ENCODE peak calls at places on chromosomes 12 and 14, in six cellular contexts. One of them, this sample, is unnamed.

GRCh38 chr12:127893875-127894635 is 372.9 kb upstream of the TMEM132C start:
- DNase-seq in transverse colon: no peak
- DNase-seq in cardiac muscle cell: no peak
- DNase-seq in endothelial cell: no peak
- DNase-seq in fibroblast of lung: no peak
- DNase-seq in GM20000: no peak
- DNase-seq in this sample: peak; percentile 14

GRCh38 chr14:85342858-85343607 is 186.9 kb upstream of the FLRT2 start:
- DNase-seq in transverse colon: no peak
- DNase-seq in cardiac muscle cell: peak; percentile 37
- DNase-seq in endothelial cell: no peak
- DNase-seq in fibroblast of lung: no peak
- DNase-seq in GM20000: no peak
- DNase-seq in this sample: no peak

GRCh38 chr12:56029166-56029519 is 8.3 kb downstream of the IKZF4 start:
- DNase-seq in transverse colon: no peak
- DNase-seq in cardiac muscle cell: peak; percentile 75
- DNase-seq in endothelial cell: no peak
- DNase-seq in fibroblast of lung: peak; percentile 57
- DNase-seq in GM20000: no peak
- DNase-seq in this sample: no peak

GRCh38 chr12:109704371-109705098 is 9.1 kb upstream of the FAM222A start:
- DNase-seq in transverse colon: no peak
- DNase-seq in cardiac muscle cell: no peak
- DNase-seq in endothelial cell: no peak
- DNase-seq in fibroblast of lung: no peak
- DNase-seq in GM20000: no peak
- DNase-seq in this sample: no peak

GRCh38 chr14:67938046-67938445 is 118.5 kb downstream of the RAD51B start:
- DNase-seq in transverse colon: no peak
- DNase-seq in cardiac muscle cell: no peak
- DNase-seq in endothelial cell: no peak
- DNase-seq in fibroblast of lung: no peak
- DNase-seq in GM20000: no peak
- DNase-seq in this sample: no peak

GRCh38 chr14:21987937-21988336 is 314.3 kb upstream of the OR4E1 start:
- DNase-seq in transverse colon: no peak
- DNase-seq in cardiac muscle cell: peak; percentile 48
- DNase-seq in endothelial cell: peak; percentile 44
- DNase-seq in fibroblast of lung: no peak
- DNase-seq in GM20000: no peak
- DNase-seq in this sample: no peak

GRCh38 chr14:98580131-98580678 is 691.8 kb downstream of the BCL11B start:
- DNase-seq in transverse colon: no peak
- DNase-seq in cardiac muscle cell: no peak
- DNase-seq in endothelial cell: peak; percentile 29
- DNase-seq in fibroblast of lung: peak; percentile 23
- DNase-seq in GM20000: no peak
- DNase-seq in this sample: no peak

GRCh38 chr12:54933381-54933780 is 51.2 kb downstream of the TESPA1 start:
- DNase-seq in transverse colon: no peak
- DNase-seq in cardiac muscle cell: peak; percentile 25
- DNase-seq in endothelial cell: no peak
- DNase-seq in fibroblast of lung: peak; percentile 63
- DNase-seq in GM20000: no peak
- DNase-seq in this sample: no peak

GRCh38 chr12:6603095-6603567 is 4.0 kb downstream of the CHD4 start:
- DNase-seq in transverse colon: peak; percentile 19
- DNase-seq in cardiac muscle cell: peak; percentile 62
- DNase-seq in endothelial cell: no peak
- DNase-seq in fibroblast of lung: peak; percentile 59
- DNase-seq in GM20000: no peak
- DNase-seq in this sample: peak; percentile 93

GRCh38 chr12:93139028-93139665 is 210.1 kb upstream of the EEA1 start:
- DNase-seq in transverse colon: no peak
- DNase-seq in cardiac muscle cell: no peak
- DNase-seq in endothelial cell: no peak
- DNase-seq in fibroblast of lung: no peak
- DNase-seq in GM20000: peak; percentile 44
- DNase-seq in this sample: no peak

GRCh38 chr14:47674546-47675238 is 713 bp downstream of the MDGA2 start:
- DNase-seq in transverse colon: no peak
- DNase-seq in cardiac muscle cell: no peak
- DNase-seq in endothelial cell: peak; percentile 52
- DNase-seq in fibroblast of lung: peak; percentile 6
- DNase-seq in GM20000: no peak
- DNase-seq in this sample: peak; percentile 53

GRCh38 chr12:11513288-11513687 is 117.9 kb upstream of the PRB2 start:
- DNase-seq in transverse colon: no peak
- DNase-seq in cardiac muscle cell: no peak
- DNase-seq in endothelial cell: peak; percentile 19
- DNase-seq in fibroblast of lung: peak; percentile 21
- DNase-seq in GM20000: no peak
- DNase-seq in this sample: no peak

GRCh38 chr14:36856095-36856878 is 194.6 kb downstream of the PAX9 start:
- DNase-seq in transverse colon: peak; percentile 55
- DNase-seq in cardiac muscle cell: no peak
- DNase-seq in endothelial cell: no peak
- DNase-seq in fibroblast of lung: no peak
- DNase-seq in GM20000: no peak
- DNase-seq in this sample: no peak

DNA sequence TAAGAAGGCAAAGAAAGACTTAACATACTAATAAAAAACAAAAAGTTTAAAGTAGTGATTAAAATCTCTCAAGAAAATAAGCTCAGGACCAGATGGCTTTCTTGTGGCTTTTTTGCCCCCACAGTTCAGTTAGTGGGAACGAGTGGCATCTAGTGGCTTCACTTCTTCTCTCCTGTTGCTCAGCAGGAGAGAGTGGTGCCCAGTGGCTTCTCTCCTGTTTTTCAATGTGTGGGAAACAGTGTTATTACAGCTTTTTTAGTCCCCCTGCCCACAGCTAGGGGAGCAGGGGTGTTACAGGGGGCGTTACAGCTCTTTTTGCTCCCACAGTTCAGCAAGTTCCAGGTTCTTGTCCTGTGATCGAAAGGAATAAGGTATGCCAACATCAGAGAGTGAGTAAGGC is 135.2 kb downstream of the RERGL start:
- DNase-seq in transverse colon: no peak
- DNase-seq in cardiac muscle cell: no peak
- DNase-seq in endothelial cell: no peak
- DNase-seq in fibroblast of lung: no peak
- DNase-seq in GM20000: no peak
- DNase-seq in this sample: no peak
- TF ChIP-seq CTCF in transverse colon: no peak
- TF ChIP-seq CTCF in cardiac muscle cell: no peak
- TF ChIP-seq CTCF in endothelial cell: no peak
- TF ChIP-seq CTCF in fibroblast of lung: no peak
- TF ChIP-seq CTCF in GM20000: no peak
- TF ChIP-seq CTCF in this sample: no peak

GRCh38 chr12:21828111-21828775 is 53.7 kb upstream of the KCNJ8 start:
- DNase-seq in transverse colon: no peak
- DNase-seq in cardiac muscle cell: no peak
- DNase-seq in endothelial cell: no peak
- DNase-seq in fibroblast of lung: no peak
- DNase-seq in GM20000: no peak
- DNase-seq in this sample: no peak

GRCh38 chr12:21828779-21829178 is 54.3 kb upstream of the KCNJ8 start:
- DNase-seq in transverse colon: peak; percentile 10
- DNase-seq in cardiac muscle cell: peak; percentile 28
- DNase-seq in endothelial cell: no peak
- DNase-seq in fibroblast of lung: no peak
- DNase-seq in GM20000: no peak
- DNase-seq in this sample: no peak

GRCh38 chr12:21825924-21826548 is 51.5 kb upstream of the KCNJ8 start:
- DNase-seq in transverse colon: no peak
- DNase-seq in cardiac muscle cell: no peak
- DNase-seq in endothelial cell: no peak
- DNase-seq in fibroblast of lung: no peak
- DNase-seq in GM20000: no peak
- DNase-seq in this sample: no peak

GRCh38 chr12:21826549-21826940 is 52.0 kb upstream of the KCNJ8 start:
- DNase-seq in transverse colon: no peak
- DNase-seq in cardiac muscle cell: no peak
- DNase-seq in endothelial cell: no peak
- DNase-seq in fibroblast of lung: no peak
- DNase-seq in GM20000: no peak
- DNase-seq in this sample: no peak

GRCh38 chr12:21827135-21827534 is 52.6 kb upstream of the KCNJ8 start:
- DNase-seq in transverse colon: no peak
- DNase-seq in cardiac muscle cell: no peak
- DNase-seq in endothelial cell: no peak
- DNase-seq in fibroblast of lung: no peak
- DNase-seq in GM20000: no peak
- DNase-seq in this sample: no peak
- TF ChIP-seq CTCF in transverse colon: no peak
- TF ChIP-seq CTCF in cardiac muscle cell: no peak
- TF ChIP-seq CTCF in endothelial cell: no peak
- TF ChIP-seq CTCF in fibroblast of lung: no peak
- TF ChIP-seq CTCF in GM20000: no peak
- TF ChIP-seq CTCF in this sample: no peak

GRCh38 chr14:105207460-105207901 is 26.4 kb upstream of the NUDT14 start:
- DNase-seq in transverse colon: no peak
- DNase-seq in cardiac muscle cell: no peak
- DNase-seq in endothelial cell: no peak
- DNase-seq in fibroblast of lung: no peak
- DNase-seq in GM20000: no peak
- DNase-seq in this sample: peak; percentile 42
- TF ChIP-seq CTCF in transverse colon: no peak
- TF ChIP-seq CTCF in cardiac muscle cell: no peak
- TF ChIP-seq CTCF in endothelial cell: no peak
- TF ChIP-seq CTCF in fibroblast of lung: no peak
- TF ChIP-seq CTCF in GM20000: no peak
- TF ChIP-seq CTCF in this sample: no peak

DNA sequence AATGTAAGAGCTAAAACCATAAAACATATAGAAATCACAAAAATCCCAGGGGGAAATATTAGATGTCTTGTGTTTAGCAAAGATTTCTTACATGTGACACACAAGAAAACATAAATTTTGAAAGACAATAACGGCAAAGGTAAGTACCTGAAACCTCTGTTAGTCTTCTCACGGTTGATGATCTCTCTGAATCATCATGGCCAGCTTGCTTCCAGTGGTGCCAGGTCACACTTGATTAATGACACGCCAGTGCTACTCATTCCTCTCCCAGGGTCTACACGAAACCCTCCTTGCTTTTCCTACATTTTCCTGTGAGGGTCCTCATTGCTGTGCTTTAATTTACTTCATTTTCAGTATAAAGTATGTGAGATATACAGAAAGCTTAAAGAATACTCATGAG is 114.4 kb upstream of the PARP11 start:
- DNase-seq in transverse colon: no peak
- DNase-seq in cardiac muscle cell: no peak
- DNase-seq in endothelial cell: no peak
- DNase-seq in fibroblast of lung: no peak
- DNase-seq in GM20000: no peak
- DNase-seq in this sample: no peak
- TF ChIP-seq CTCF in transverse colon: no peak
- TF ChIP-seq CTCF in cardiac muscle cell: no peak
- TF ChIP-seq CTCF in endothelial cell: no peak
- TF ChIP-seq CTCF in fibroblast of lung: no peak
- TF ChIP-seq CTCF in GM20000: no peak
- TF ChIP-seq CTCF in this sample: no peak

DNA sequence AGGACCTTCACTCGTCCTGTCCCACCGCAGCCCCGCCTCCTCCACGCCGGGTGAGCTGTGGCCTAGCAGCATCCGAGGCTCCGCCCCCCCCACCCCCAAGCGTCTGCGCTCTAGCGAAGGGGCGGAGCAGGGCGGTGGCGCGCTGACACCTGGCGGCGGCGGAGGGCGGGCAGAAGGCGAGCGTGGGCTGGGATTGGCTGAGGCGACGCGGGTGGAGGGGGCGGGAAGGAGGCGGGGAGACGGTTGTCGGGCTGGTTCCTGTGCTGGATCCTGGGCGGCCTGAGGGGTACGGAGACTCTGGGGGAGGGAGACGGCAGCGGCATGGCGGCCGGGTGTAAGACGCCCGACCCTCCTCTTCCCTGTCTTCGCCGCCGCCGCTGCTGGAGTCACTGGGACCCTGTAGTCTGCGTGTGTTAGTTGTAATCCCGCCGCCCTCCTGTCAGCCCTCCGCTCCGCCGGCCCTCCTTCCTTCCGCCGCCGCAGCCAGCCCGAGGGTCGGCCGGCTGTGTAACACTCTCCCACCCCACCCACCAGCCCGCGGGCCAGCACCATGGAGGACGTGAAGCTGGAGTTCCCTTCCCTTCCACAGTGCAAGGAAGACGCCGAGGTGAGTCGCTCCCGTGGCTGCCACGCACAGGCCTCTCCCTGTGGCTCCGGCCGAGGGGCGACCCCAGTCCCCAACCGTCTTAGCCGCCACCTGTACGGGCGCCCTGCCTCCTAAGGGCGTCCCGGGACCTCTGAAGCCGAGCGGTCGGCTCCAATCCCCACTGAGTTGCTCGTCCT is at the start of gene STYX:
- DNase-seq in transverse colon: peak; percentile 99
- DNase-seq in cardiac muscle cell: peak; percentile 99
- DNase-seq in endothelial cell: peak; percentile 98
- DNase-seq in fibroblast of lung: peak; percentile 97
- DNase-seq in GM20000: peak; percentile 92
- DNase-seq in this sample: peak; percentile 100
- TF ChIP-seq CTCF in transverse colon: peak; percentile 24
- TF ChIP-seq CTCF in cardiac muscle cell: no peak
- TF ChIP-seq CTCF in endothelial cell: peak; percentile 13
- TF ChIP-seq CTCF in fibroblast of lung: no peak
- TF ChIP-seq CTCF in GM20000: no peak
- TF ChIP-seq CTCF in this sample: no peak

GRCh38 chr12:120231316-120232011 is 30.6 kb upstream of the RPLP0 start:
- DNase-seq in transverse colon: peak; percentile 58
- DNase-seq in cardiac muscle cell: peak; percentile 86
- DNase-seq in endothelial cell: peak; percentile 59
- DNase-seq in fibroblast of lung: peak; percentile 99
- DNase-seq in GM20000: no peak
- DNase-seq in this sample: no peak
- TF ChIP-seq CTCF in transverse colon: no peak
- TF ChIP-seq CTCF in cardiac muscle cell: no peak
- TF ChIP-seq CTCF in endothelial cell: no peak
- TF ChIP-seq CTCF in fibroblast of lung: peak; percentile 17
- TF ChIP-seq CTCF in GM20000: no peak
- TF ChIP-seq CTCF in this sample: no peak

DNA sequence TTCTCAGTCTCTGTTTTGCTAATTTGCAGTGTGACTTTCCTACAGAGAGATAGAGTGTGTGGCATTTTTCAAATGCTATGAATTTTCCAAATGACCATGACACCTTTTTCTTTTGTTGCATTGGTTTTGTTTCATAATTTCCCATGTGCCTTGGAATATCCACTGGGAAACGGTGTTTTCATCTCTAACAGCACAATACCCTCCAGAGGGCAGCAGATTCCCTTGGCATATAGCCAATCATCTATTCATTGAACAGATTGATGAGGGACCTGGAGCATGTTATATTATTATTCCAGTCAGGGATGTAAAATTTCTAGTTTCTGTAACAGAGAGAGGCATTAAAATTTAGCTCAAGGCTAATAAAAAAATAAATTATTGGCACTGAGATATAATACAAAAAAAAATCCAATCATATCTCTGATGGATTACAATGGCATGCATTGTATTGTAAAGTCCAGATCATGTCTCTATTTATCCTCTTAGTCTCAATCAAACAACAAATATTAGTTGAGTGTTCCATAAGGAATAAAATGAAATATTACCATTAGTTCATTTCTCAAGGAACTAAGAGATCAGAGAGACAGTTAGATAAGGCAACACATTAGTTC is 29.6 kb upstream of the NTN4 start:
- DNase-seq in transverse colon: peak; percentile 41
- DNase-seq in cardiac muscle cell: peak; percentile 69
- DNase-seq in endothelial cell: peak; percentile 50
- DNase-seq in fibroblast of lung: peak; percentile 46
- DNase-seq in GM20000: no peak
- DNase-seq in this sample: peak; percentile 24
- TF ChIP-seq CTCF in transverse colon: peak; percentile 50
- TF ChIP-seq CTCF in cardiac muscle cell: peak; percentile 68
- TF ChIP-seq CTCF in endothelial cell: peak; percentile 36
- TF ChIP-seq CTCF in fibroblast of lung: peak; percentile 69
- TF ChIP-seq CTCF in GM20000: no peak
- TF ChIP-seq CTCF in this sample: peak; percentile 36

This sample was measured in glutamatergic neuron.